ENCODE peak calls at places on chromosomes 6 and 20, in nine cellular contexts. T is lower leg skin, S is sigmoid colon, C is adrenal gland, K is heart left ventricle, Z is transverse colon, O is esophagus squamous epithelium, P is HCT116, J is esophagus muscularis mucosa. R is an unnamed sample.

GRCh38 chr6:150418825-150419594 is 50.2 kb downstream of the IYD start:
- DNase-seq in T (no peak), S (peak), C (peak), K (peak), Z (peak), O (no peak), P (peak), J (peak), R (peak)

GRCh38 chr20:16801919-16802651 is 53.9 kb downstream of the OTOR start:
- DNase-seq in T (peak), S (peak), C (peak), K (no peak), Z (peak), O (no peak), P (peak), J (no peak), R (peak)

GRCh38 chr6:39892490-39893129 is 41.7 kb downstream of the MOCS1 start:
- DNase-seq in T (no peak), S (no peak), C (peak), K (no peak), Z (peak), O (no peak), P (peak), J (no peak), R (peak)

GRCh38 chr20:13739726-13740649 is 44.7 kb downstream of the ESF1 start:
- DNase-seq in T (no peak), S (no peak), C (no peak), K (no peak), Z (no peak), O (no peak), P (no peak), J (no peak), R (no peak)

GRCh38 chr20:50321797-50322480 is 131.3 kb downstream of the CEBPB start:
- DNase-seq in T (peak), S (peak), C (no peak), K (peak), Z (peak), O (no peak), P (no peak), J (no peak), R (no peak)

GRCh38 chr20:20782747-20783146 is 70.3 kb upstream of the RALGAPA2 start:
- DNase-seq in T (no peak), S (no peak), C (no peak), K (no peak), Z (peak), O (no peak), P (no peak), J (no peak), R (no peak)

GRCh38 chr6:39228111-39228971 is 934 bp downstream of the KCNK5 start:
- DNase-seq in T (no peak), S (no peak), C (no peak), K (no peak), Z (no peak), O (no peak), P (no peak), J (no peak), R (no peak)

GRCh38 chr20:8757146-8757545 is 311.7 kb upstream of the PLCB4 start:
- DNase-seq in T (no peak), S (no peak), C (no peak), K (no peak), Z (no peak), O (no peak), P (no peak), J (no peak), R (no peak)

GRCh38 chr20:17966432-17967312 is 1.9 kb downstream of the SNX5 start:
- DNase-seq in T (no peak), S (no peak), C (no peak), K (no peak), Z (no peak), O (no peak), P (no peak), J (no peak), R (no peak)

GRCh38 chr6:170017603-170018274 is 266.3 kb downstream of the ERMARD start:
- DNase-seq in T (no peak), S (no peak), C (no peak), K (no peak), Z (no peak), O (no peak), P (no peak), J (no peak), R (no peak)

GRCh38 chr6:7691675-7692452 is 34.0 kb upstream of the BMP6 start:
- DNase-seq in T (no peak), S (no peak), C (no peak), K (no peak), Z (peak), O (no peak), P (peak), J (no peak), R (no peak)

GRCh38 chr20:31661625-31662371 is 24.1 kb downstream of the COX4I2 start:
- DNase-seq in T (peak), S (peak), C (peak), K (peak), Z (peak), O (no peak), P (peak), J (peak), R (peak)

GRCh38 chr20:16415079-16415478 is 158.2 kb downstream of the KIF16B start:
- DNase-seq in T (no peak), S (no peak), C (no peak), K (no peak), Z (no peak), O (no peak), P (no peak), J (no peak), R (no peak)

GRCh38 chr20:48603116-48603818 is 224.5 kb downstream of the PREX1 start:
- DNase-seq in T (no peak), S (peak), C (no peak), K (no peak), Z (no peak), O (no peak), P (no peak), J (no peak), R (no peak)

GRCh38 chr6:11198663-11199603 is 33.5 kb downstream of the NEDD9 start:
- DNase-seq in T (no peak), S (no peak), C (no peak), K (no peak), Z (no peak), O (no peak), P (no peak), J (no peak), R (no peak)

GRCh38 chr20:36741072-36741471 is 4.8 kb downstream of the NDRG3 start:
- DNase-seq in T (no peak), S (no peak), C (no peak), K (no peak), Z (no peak), O (no peak), P (no peak), J (no peak), R (no peak)

GRCh38 chr6:31639449-31639861 is 13.0 kb downstream of the BAG6 start:
- DNase-seq in T (no peak), S (no peak), C (no peak), K (no peak), Z (no peak), O (no peak), P (no peak), J (no peak), R (no peak)

GRCh38 chr20:50876816-50877215 is 54.4 kb downstream of the ADNP start:
- DNase-seq in T (no peak), S (peak), C (no peak), K (no peak), Z (no peak), O (no peak), P (no peak), J (no peak), R (no peak)

GRCh38 chr6:169289671-169290408 is 36.2 kb upstream of the THBS2 start:
- DNase-seq in T (no peak), S (peak), C (no peak), K (no peak), Z (no peak), O (no peak), P (no peak), J (peak), R (no peak)

GRCh38 chr6:97361286-97361685 is 78.3 kb upstream of the MMS22L start:
- DNase-seq in T (no peak), S (no peak), C (no peak), K (no peak), Z (no peak), O (no peak), P (no peak), J (no peak), R (no peak)

GRCh38 chr6:119686644-119687043 is 337.1 kb upstream of the MAN1A1 start:
- DNase-seq in T (no peak), S (no peak), C (no peak), K (no peak), Z (no peak), O (no peak), P (no peak), J (no peak), R (no peak)

GRCh38 chr6:158047563-158048323 is 66.1 kb downstream of the SYNJ2 start:
- DNase-seq in T (no peak), S (no peak), C (peak), K (peak), Z (no peak), O (no peak), P (no peak), J (no peak), R (no peak)

GRCh38 chr6:143750945-143751344 is 73.2 kb downstream of the PHACTR2 start:
- DNase-seq in T (no peak), S (no peak), C (no peak), K (no peak), Z (no peak), O (no peak), P (no peak), J (no peak), R (no peak)

GRCh38 chr6:105726902-105727655 is 324.2 kb upstream of the PREP start:
- DNase-seq in T (no peak), S (no peak), C (no peak), K (no peak), Z (no peak), O (no peak), P (no peak), J (no peak), R (no peak)

GRCh38 chr6:91782789-91783188 is 1195.9 kb upstream of the MAP3K7 start:
- DNase-seq in T (no peak), S (no peak), C (no peak), K (no peak), Z (no peak), O (no peak), P (no peak), J (no peak), R (no peak)

GRCh38 chr6:158752613-158753012 is 66.6 kb downstream of the EZR start:
- DNase-seq in T (no peak), S (peak), C (no peak), K (no peak), Z (no peak), O (no peak), P (no peak), J (no peak), R (peak)

GRCh38 chr20:44092551-44093248 is 94.3 kb downstream of the JPH2 start:
- DNase-seq in T (no peak), S (peak), C (no peak), K (no peak), Z (no peak), O (no peak), P (no peak), J (no peak), R (no peak)

GRCh38 chr20:24987244-24987643 is 5.3 kb downstream of the APMAP start:
- DNase-seq in T (no peak), S (no peak), C (no peak), K (no peak), Z (no peak), O (no peak), P (no peak), J (no peak), R (no peak)

GRCh38 chr20:32761417-32761830 is 761 bp upstream of the DNMT3B start:
- DNase-seq in T (no peak), S (no peak), C (no peak), K (no peak), Z (no peak), O (no peak), P (no peak), J (no peak), R (no peak)
- H3K4me3 ChIP-seq in T (no peak), S (peak), C (peak), K (peak), Z (no peak), O (peak), P (peak), J (peak), R (peak)

GRCh38 chr6:123042412-123042811 is 46.4 kb downstream of the CLVS2 start:
- DNase-seq in T (no peak), S (no peak), C (no peak), K (no peak), Z (no peak), O (no peak), P (no peak), J (no peak), R (no peak)

GRCh38 chr6:123039431-123039830 is 43.4 kb downstream of the CLVS2 start:
- DNase-seq in T (no peak), S (no peak), C (no peak), K (no peak), Z (no peak), O (no peak), P (no peak), J (no peak), R (no peak)

GRCh38 chr6:123044341-123044860 is 48.4 kb downstream of the CLVS2 start:
- DNase-seq in T (no peak), S (no peak), C (no peak), K (no peak), Z (no peak), O (no peak), P (no peak), J (no peak), R (no peak)
- TF ChIP-seq POLR2A in T (no peak), S (no peak), C (no peak), K (no peak), Z (no peak), O (no peak), P (no peak), J (no peak), R (no peak)

GRCh38 chr6:135852775-135853174 is 1.3 kb downstream of the PDE7B start:
- DNase-seq in T (no peak), S (no peak), C (no peak), K (no peak), Z (no peak), O (no peak), P (no peak), J (no peak), R (no peak)
- H3K4me3 ChIP-seq in T (no peak), S (peak), C (peak), K (peak), Z (no peak), O (no peak), P (no peak), J (peak), R (peak)

GRCh38 chr6:15513801-15514711 is 148.8 kb downstream of the DTNBP1 start:
- DNase-seq in T (no peak), S (no peak), C (peak), K (no peak), Z (no peak), O (no peak), P (no peak), J (no peak), R (no peak)
- TF ChIP-seq POLR2A in T (no peak), S (no peak), C (no peak), K (no peak), Z (no peak), O (no peak), P (no peak), J (no peak), R (no peak)